ENCODE peak calls at places on chromosome 15, in four cellular contexts. F, V, K and N are unnamed samples.

GRCh38 chr15:99566157-99566900 is 545 bp downstream of the MEF2A start:
- DNase-seq in F (no peak), V (no peak), K (peak), N (no peak)

GRCh38 chr15:95528920-95529319 is 801.6 kb upstream of the NR2F2 start:
- DNase-seq in F (no peak), V (no peak), K (no peak), N (no peak)

GRCh38 chr15:62857411-62857853 is 185.1 kb upstream of the TPM1 start:
- DNase-seq in F (no peak), V (no peak), K (no peak), N (no peak)

GRCh38 chr15:99466701-99467337 is 99.0 kb upstream of the MEF2A start:
- DNase-seq in F (no peak), V (no peak), K (no peak), N (no peak)

GRCh38 chr15:76239786-76240185 is 71.5 kb downstream of the ETFA start:
- DNase-seq in F (no peak), V (no peak), K (no peak), N (no peak)

GRCh38 chr15:59923508-59923907 is 80.6 kb upstream of the FOXB1 start:
- DNase-seq in F (no peak), V (no peak), K (no peak), N (no peak)

GRCh38 chr15:98807262-98807661 is 158.9 kb downstream of the IGF1R start:
- DNase-seq in F (peak), V (no peak), K (no peak), N (no peak)

GRCh38 chr15:89075846-89076245 is 12.4 kb upstream of the ABHD2 start:
- DNase-seq in F (no peak), V (no peak), K (no peak), N (no peak)

GRCh38 chr15:52113246-52113645 is 671 bp upstream of the BCL2L10 start:
- DNase-seq in F (no peak), V (no peak), K (no peak), N (no peak)

GRCh38 chr15:71288348-71288955 is 173.2 kb downstream of the THSD4 start:
- DNase-seq in F (no peak), V (no peak), K (no peak), N (no peak)

GRCh38 chr15:31439328-31439727 is 112.7 kb downstream of the KLF13 start:
- DNase-seq in F (peak), V (no peak), K (no peak), N (no peak)

GRCh38 chr15:58551084-58551763 is 119.4 kb downstream of the LIPC start:
- DNase-seq in F (peak), V (no peak), K (no peak), N (no peak)

GRCh38 chr15:101810905-101811304 is 1.1 kb upstream of the OR4F15 start:
- DNase-seq in F (peak), V (no peak), K (no peak), N (no peak)

GRCh38 chr15:69881310-69881660 is 216.4 kb downstream of the TLE3 start:
- DNase-seq in F (no peak), V (no peak), K (no peak), N (no peak)

GRCh38 chr15:29403778-29404177 is 134.2 kb upstream of the NSMCE3 start:
- DNase-seq in F (no peak), V (no peak), K (no peak), N (no peak)

GRCh38 chr15:64897345-64897985 is 14.2 kb upstream of the ANKDD1A start:
- DNase-seq in F (peak), V (no peak), K (no peak), N (no peak)

GRCh38 chr15:40061212-40061901 is 22.4 kb upstream of the SRP14 start:
- DNase-seq in F (no peak), V (no peak), K (no peak), N (no peak)

GRCh38 chr15:37370938-37371337 is 270.6 kb upstream of the MEIS2 start:
- DNase-seq in F (peak), V (no peak), K (no peak), N (no peak)

GRCh38 chr15:43270676-43271306 is 4.1 kb upstream of the TGM5 start:
- DNase-seq in F (no peak), V (no peak), K (no peak), N (peak)

GRCh38 chr15:99409097-99409473 is 156.7 kb upstream of the MEF2A start:
- DNase-seq in F (peak), V (no peak), K (no peak), N (no peak)

GRCh38 chr15:43775411-43775965 is 1.3 kb downstream of the ELL3 start:
- DNase-seq in F (peak), V (no peak), K (no peak), N (no peak)

GRCh38 chr15:72339777-72340177 is 19.8 kb upstream of the CELF6 start:
- DNase-seq in F (peak), V (no peak), K (no peak), N (no peak)

GRCh38 chr15:69380100-69380725 is 33.9 kb upstream of the KIF23 start:
- DNase-seq in F (peak), V (no peak), K (no peak), N (no peak)

GRCh38 chr15:56356616-56357015 is 8.6 kb upstream of the TEX9 start:
- DNase-seq in F (peak), V (no peak), K (no peak), N (no peak)

GRCh38 chr15:91065505-91065904 is 34.6 kb upstream of the SV2B start:
- DNase-seq in F (no peak), V (no peak), K (no peak), N (no peak)

GRCh38 chr15:93942140-93942808 is 289.1 kb upstream of the MCTP2 start:
- DNase-seq in F (no peak), V (no peak), K (no peak), N (no peak)

GRCh38 chr15:70526974-70527325 is 236.4 kb downstream of the UACA start:
- DNase-seq in F (no peak), V (no peak), K (no peak), N (no peak)

GRCh38 chr15:58643996-58644395 is 105.5 kb downstream of the ADAM10 start:
- DNase-seq in F (no peak), V (no peak), K (no peak), N (no peak)

GRCh38 chr15:58070801-58071418 is 5.4 kb upstream of the ALDH1A2 start:
- DNase-seq in F (peak), V (peak), K (peak), N (no peak)

GRCh38 chr15:63122002-63122893 is 587 bp downstream of the LACTB start:
- DNase-seq in F (peak), V (peak), K (peak), N (peak)

GRCh38 chr15:76939715-76940114 is 8.2 kb downstream of the RCN2 start:
- DNase-seq in F (no peak), V (no peak), K (no peak), N (no peak)

GRCh38 chr15:70278644-70279043 is 180.9 kb upstream of the TLE3 start:
- DNase-seq in F (no peak), V (no peak), K (no peak), N (no peak)

GRCh38 chr15:84736375-84736774 is 12.0 kb upstream of the ZNF592 start:
- DNase-seq in F (no peak), V (peak), K (peak), N (no peak)

GRCh38 chr15:68382286-68383007 is 49.5 kb downstream of the ITGA11 start:
- DNase-seq in F (peak), V (no peak), K (no peak), N (peak)

GRCh38 chr15:75647370-75648155 is at the start of gene SNX33:
- DNase-seq in F (peak), V (peak), K (peak), N (peak)

GRCh38 chr15:101525087-101525669 is 35.7 kb upstream of the PCSK6 start:
- DNase-seq in F (no peak), V (no peak), K (no peak), N (no peak)

GRCh38 chr15:96166223-96167200 is 164.0 kb upstream of the NR2F2 start:
- DNase-seq in F (peak), V (no peak), K (no peak), N (no peak)

GRCh38 chr15:62125763-62126162 is 39.3 kb downstream of the C2CD4B start:
- DNase-seq in F (peak), V (no peak), K (no peak), N (no peak)

GRCh38 chr15:98800437-98801233 is 152.3 kb downstream of the IGF1R start:
- DNase-seq in F (peak), V (no peak), K (no peak), N (no peak)